ENCODE peak calls at places on chromosomes 2 and 18, in six cellular contexts. C is sigmoid colon, Z is body of pancreas, M is PC-9, J is uterus, B is psoas muscle. O is an unnamed sample.
A peak's percentile ranks its signal among the peaks of the same experiment; 100 is the strongest.

GRCh38 chr2:58984731-58985130 is 743.6 kb upstream of the FANCL start:
- DNase-seq in M (no peak), Z (no peak), J (no peak), B (no peak), C (no peak), O (no peak)

GRCh38 chr18:62852851-62853250 is 137.5 kb downstream of the PHLPP1 start:
- DNase-seq in Z (no peak), B (no peak), C (no peak), J (no peak), M (no peak), O (no peak)

GRCh38 chr2:157269060-157269459 is 11.6 kb downstream of the GALNT5 start:
- DNase-seq in C (no peak), Z (no peak), B (no peak), J (no peak), M (no peak), O (no peak)

GRCh38 chr18:70454705-70455322 is 166.0 kb downstream of the SOCS6 start:
- DNase-seq in J (peak; percentile 24), B (no peak), M (peak; percentile 42), Z (peak; percentile 34), C (no peak), O (no peak)

GRCh38 chr2:106197878-106198277 is 3.8 kb upstream of the UXS1 start:
- DNase-seq in B (peak; percentile 28), Z (peak; percentile 34), J (no peak), C (no peak), M (peak; percentile 53), O (no peak)

GRCh38 chr18:77071061-77071460 is 61.5 kb downstream of the MBP start:
- DNase-seq in B (no peak), M (no peak), Z (no peak), J (no peak), C (no peak), O (no peak)

GRCh38 chr18:29083545-29083944 is 906.6 kb upstream of the CDH2 start:
- DNase-seq in C (no peak), B (no peak), Z (no peak), M (no peak), J (no peak), O (no peak)

GRCh38 chr2:241229563-241230401 is 41.3 kb downstream of the ANO7 start:
- DNase-seq in Z (no peak), C (no peak), M (no peak), J (no peak), B (no peak), O (no peak)

GRCh38 chr18:29164020-29164706 is 987.2 kb upstream of the CDH2 start:
- DNase-seq in J (no peak), B (no peak), C (no peak), M (peak; percentile 37), Z (no peak), O (no peak)

DNA sequence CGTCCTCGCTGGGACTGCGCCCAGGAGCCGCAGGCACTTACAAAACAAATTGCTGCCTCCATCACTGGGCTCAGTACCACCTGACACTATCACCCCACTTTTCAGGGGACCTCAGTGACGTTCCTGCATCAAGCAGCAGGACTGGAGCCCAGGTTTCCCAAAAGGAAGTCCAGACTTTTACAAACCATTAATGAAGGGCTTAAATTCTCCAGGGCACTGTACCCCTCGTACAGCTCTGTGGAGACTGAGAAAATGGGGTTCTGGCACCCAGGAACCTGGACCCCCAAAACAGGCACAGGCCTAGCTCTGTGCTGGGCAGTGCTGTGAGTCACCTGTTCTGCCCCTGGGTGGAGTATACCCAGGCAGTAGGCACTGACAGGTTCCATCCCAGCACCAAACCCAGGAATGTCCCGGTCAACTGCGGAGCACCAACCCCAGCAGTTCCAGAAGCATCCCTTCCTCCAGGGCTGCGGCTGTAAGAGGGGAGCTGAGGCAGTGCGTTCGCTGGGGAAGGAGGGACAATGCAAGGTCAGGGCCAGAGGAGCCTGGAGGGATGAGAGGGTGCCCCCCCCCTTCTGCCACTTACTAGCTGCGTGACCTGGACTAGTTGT is 24.6 kb upstream of the NOTO start:
- DNase-seq in Z (no peak), M (no peak), C (peak; percentile 63), B (no peak), J (no peak), O (no peak)
- H3K4me3 ChIP-seq in Z (no peak overlapping the region), M (peak overlapping the region; percentile 61), C (peak overlapping the region; percentile 56), B (peak overlapping the region; percentile 75), J (peak overlapping the region; percentile 47), O (peak overlapping the region; percentile 72)

DNA sequence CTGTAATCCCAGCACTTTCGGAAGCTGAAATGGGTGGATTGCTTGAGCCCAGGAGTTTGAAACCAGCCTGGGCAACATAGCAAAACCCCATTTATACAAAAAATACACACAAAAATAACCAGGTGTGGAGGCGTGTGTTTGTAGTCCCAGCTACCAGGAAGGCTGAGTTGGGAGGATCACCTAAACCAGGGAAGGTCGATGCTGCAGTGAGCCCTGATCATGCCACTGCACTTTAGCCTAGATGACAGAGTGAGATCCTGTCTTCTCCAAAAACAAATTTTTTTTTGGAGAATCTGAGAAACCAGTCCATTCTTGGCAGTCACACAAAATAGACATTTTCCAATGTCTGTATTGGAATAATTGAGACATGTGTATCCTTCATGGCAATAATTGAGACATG is 46.8 kb downstream of the RAB27B start:
- DNase-seq in Z (no peak), M (no peak), B (no peak), C (no peak), J (no peak), O (no peak)
- TF ChIP-seq CTCF in Z (no peak), M (no peak), B (no peak), C (no peak), J (no peak), O (no peak)

GRCh38 chr2:126940331-126940730 is 41.6 kb downstream of the TEX51 start:
- DNase-seq in M (no peak), Z (no peak), J (no peak), C (no peak), B (no peak), O (no peak)

GRCh38 chr2:126943612-126944011 is 44.9 kb downstream of the TEX51 start:
- DNase-seq in C (no peak), M (no peak), B (no peak), J (no peak), Z (no peak), O (no peak)

GRCh38 chr2:126946323-126947089 is 47.8 kb downstream of the TEX51 start:
- DNase-seq in Z (no peak), C (no peak), J (no peak), M (no peak), B (no peak), O (no peak)

GRCh38 chr2:126945118-126945517 is 46.4 kb downstream of the TEX51 start:
- DNase-seq in B (no peak), C (no peak), M (no peak), J (no peak), Z (peak; percentile 31), O (no peak)

DNA sequence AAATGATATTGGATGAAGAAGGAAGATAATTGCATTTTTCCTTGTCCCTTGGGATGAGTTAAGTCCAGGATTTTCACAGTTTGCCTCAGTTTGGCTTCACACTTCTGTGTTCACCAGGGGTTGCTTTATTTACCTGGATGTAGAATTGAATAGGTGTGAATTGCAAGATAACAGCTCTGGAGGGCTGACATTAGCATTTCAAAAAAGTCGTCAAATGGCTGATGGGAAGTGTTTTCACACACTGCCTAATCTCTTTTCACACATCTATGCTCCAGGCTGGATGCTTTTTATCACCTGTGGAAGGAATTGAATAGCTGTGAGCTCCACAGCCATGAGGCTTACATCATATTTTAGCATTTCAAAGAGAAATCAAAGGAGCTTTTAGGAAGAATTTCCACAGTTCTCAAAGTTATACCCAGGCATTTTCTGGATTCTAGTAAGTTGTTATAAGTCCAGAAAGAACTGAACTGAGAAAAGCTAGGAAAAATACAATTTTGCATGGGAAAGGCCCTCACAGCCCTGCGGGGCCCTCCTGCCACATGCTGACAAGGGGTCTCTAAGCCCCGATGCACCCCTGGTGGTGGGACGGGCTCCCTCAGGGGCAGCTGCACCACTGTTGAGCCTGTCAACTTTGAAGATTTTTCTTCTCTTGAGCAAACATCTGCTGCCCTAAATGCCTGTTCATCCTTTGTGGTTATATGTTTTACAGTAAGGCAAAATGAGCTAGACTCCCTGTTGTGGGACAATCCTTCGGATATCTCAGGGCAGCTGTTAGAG is 43.9 kb downstream of the TEX51 start:
- DNase-seq in J (no peak), Z (no peak), C (no peak), B (no peak), M (no peak), O (no peak)
- H3K9me3 ChIP-seq in J (no peaks in the 10 kb centered on the region), Z (no peaks in the 10 kb centered on the region), C (no peaks in the 10 kb centered on the region), B (no peaks in the 10 kb centered on the region), M (peaks cover 12% of the 10 kb centered on the region), O (no peaks in the 10 kb centered on the region)

GRCh38 chr2:84938194-84938879 is 32.6 kb upstream of the KCMF1 start:
- DNase-seq in Z (no peak), B (no peak), J (no peak), M (peak; percentile 55), C (no peak), O (no peak)
- H3K4me3 ChIP-seq in Z (no peak overlapping the region), B (no peak overlapping the region), J (no peak overlapping the region), M (no peak overlapping the region), C (no peak overlapping the region), O (no peak overlapping the region)

GRCh38 chr2:88481937-88482336 is 29.4 kb upstream of the FOXI3 start:
- DNase-seq in C (no peak), J (no peak), M (peak; percentile 85), Z (no peak), B (no peak), O (no peak)
- TF ChIP-seq CTCF in C (no peak), J (no peak), M (no peak), Z (no peak), B (no peak), O (no peak)

GRCh38 chr2:2940061-2940460 is 437.6 kb downstream of the EIPR1 start:
- DNase-seq in B (no peak), M (no peak), J (no peak), Z (no peak), C (no peak), O (no peak)
- H3K9me3 ChIP-seq in B (no peaks in the 10 kb centered on the region), M (no peaks in the 10 kb centered on the region), J (no peaks in the 10 kb centered on the region), Z (no peaks in the 10 kb centered on the region), C (no peaks in the 10 kb centered on the region), O (peaks cover 4% of the 10 kb centered on the region)

GRCh38 chr2:131966256-131966655 is 195.5 kb downstream of the ANKRD30BL start:
- DNase-seq in M (no peak), C (no peak), Z (no peak), J (no peak), B (no peak), O (no peak)
- H3K4me3 ChIP-seq in M (no peak overlapping the region), C (no peak overlapping the region), Z (no peak overlapping the region), J (no peak overlapping the region), B (no peak overlapping the region), O (no peak overlapping the region)

DNA sequence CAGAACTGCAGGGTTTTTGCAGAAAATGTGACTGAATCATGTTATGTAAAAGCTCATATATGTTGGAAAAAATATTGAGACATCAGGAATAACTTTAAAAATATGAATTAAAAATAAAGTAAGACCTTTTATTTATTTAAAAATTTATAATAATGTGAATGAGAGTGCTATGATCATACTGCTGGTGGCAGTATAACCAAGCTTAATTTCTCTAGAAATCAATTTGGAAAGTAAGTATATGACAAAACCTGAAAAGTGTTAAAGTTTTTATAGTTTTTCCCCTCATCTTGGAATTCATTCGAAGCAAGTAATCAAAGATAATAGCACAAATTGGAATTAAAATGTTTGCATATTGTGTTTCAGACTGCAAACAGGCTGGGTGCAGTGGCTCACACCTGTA is 7.5 kb downstream of the SLC39A10 start:
- DNase-seq in Z (no peak), M (no peak), C (no peak), B (no peak), J (no peak), O (no peak)
- TF ChIP-seq CTCF in Z (peak; percentile 11), M (peak; percentile 37), C (no peak), B (no peak), J (no peak), O (peak; percentile 17)

O was measured in left ventricle myocardium inferior.